ENCODE peak calls at places on chromosome X, in four cellular contexts. U is suprapubic skin, I is stomach, D is SK-N-SH. E is an unnamed sample.

GRCh38 chrX:151825927-151826471 is 86.7 kb upstream of the MAGEA4 start:
- DNase-seq in U (no peak), I (no peak), D (no peak), E (peak)

GRCh38 chrX:57905141-57905540 is 5.1 kb downstream of the ZXDA start:
- DNase-seq in U (no peak), I (no peak), D (no peak), E (no peak)

GRCh38 chrX:56766554-56767412 is 37.7 kb downstream of the NBDY start:
- DNase-seq in U (no peak), I (peak), D (peak), E (no peak)

GRCh38 chrX:120115438-120115963 is at the start of gene RHOXF1:
- DNase-seq in U (no peak), I (no peak), D (no peak), E (no peak)

GRCh38 chrX:39752820-39753219 is 344.9 kb downstream of the BCOR start:
- DNase-seq in U (no peak), I (peak), D (no peak), E (peak)

GRCh38 chrX:110665636-110666035 is 130.0 kb downstream of the CHRDL1 start:
- DNase-seq in U (no peak), I (peak), D (peak), E (peak)

GRCh38 chrX:138845791-138846190 is 134.3 kb upstream of the FGF13 start:
- DNase-seq in U (no peak), I (no peak), D (no peak), E (no peak)

GRCh38 chrX:19865567-19866363 is 21.6 kb downstream of the SH3KBP1 start:
- DNase-seq in U (no peak), I (no peak), D (no peak), E (peak)

GRCh38 chrX:72714471-72714916 is 388 bp upstream of the PHKA1 start:
- DNase-seq in U (peak), I (peak), D (peak), E (peak)

DNA sequence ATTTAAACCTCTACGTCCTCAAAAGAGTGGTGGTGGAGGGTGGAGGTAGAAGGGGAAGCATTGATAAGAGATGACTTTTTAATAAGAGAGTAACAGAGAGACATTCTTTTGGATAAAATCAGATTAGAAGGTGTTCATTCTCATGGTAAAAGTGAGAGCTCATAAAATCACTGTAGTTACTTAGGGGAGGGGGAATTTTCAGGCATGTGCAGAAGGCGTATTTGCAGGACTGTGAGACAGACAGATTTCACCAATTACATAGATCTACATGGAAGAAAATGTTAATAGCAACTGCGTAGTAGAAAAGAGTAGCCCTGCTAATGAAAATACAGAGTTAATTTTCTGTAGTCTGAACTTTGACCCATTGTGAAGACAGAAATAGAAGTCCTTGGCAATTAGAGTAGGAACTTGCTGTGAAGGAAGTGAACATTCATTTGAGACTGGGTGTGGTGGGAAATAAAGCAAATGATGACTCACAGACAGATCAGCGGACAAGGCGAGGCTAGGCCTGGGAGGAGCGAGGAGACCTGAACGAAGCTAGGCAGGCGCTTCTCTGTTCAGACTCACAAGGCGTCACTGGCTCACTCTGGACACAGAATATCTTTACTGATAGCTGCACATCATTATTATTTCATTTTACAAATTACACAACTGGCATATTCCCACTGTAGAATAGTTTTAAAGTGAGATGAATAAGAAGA is 57.2 kb upstream of the FAM9C start:
- DNase-seq in U (peak), I (peak), D (no peak), E (peak)
- TF ChIP-seq EP300 in U (no peak), I (no peak), D (no peak), E (no peak)

GRCh38 chrX:148268646-148269045 is 231.8 kb upstream of the AFF2 start:
- DNase-seq in U (no peak), I (no peak), D (no peak), E (no peak)

GRCh38 chrX:148265829-148266228 is 234.6 kb upstream of the AFF2 start:
- DNase-seq in U (no peak), I (no peak), D (no peak), E (no peak)

GRCh38 chrX:148271263-148271662 is 229.2 kb upstream of the AFF2 start:
- DNase-seq in U (no peak), I (no peak), D (no peak), E (no peak)

GRCh38 chrX:148269513-148269912 is 230.9 kb upstream of the AFF2 start:
- DNase-seq in U (no peak), I (no peak), D (no peak), E (no peak)

GRCh38 chrX:148270499-148270898 is 229.9 kb upstream of the AFF2 start:
- DNase-seq in U (no peak), I (no peak), D (no peak), E (no peak)
- H3K27ac ChIP-seq in U (no peak), I (no peak), D (no peak), E (no peak)

GRCh38 chrX:45794995-45795337 is 594.3 kb upstream of the DIPK2B start:
- DNase-seq in U (no peak), I (no peak), D (no peak), E (no peak)
- TF ChIP-seq EP300 in U (no peak), I (no peak), D (no peak), E (no peak)

GRCh38 chrX:142938793-142939192 is 86.9 kb upstream of the SPANXN4 start:
- DNase-seq in U (no peak), I (no peak), D (no peak), E (no peak)
- H3K27ac ChIP-seq in U (no peak), I (no peak), D (no peak), E (no peak)

GRCh38 chrX:2548731-2549423 is 48.1 kb upstream of the DHRSX start:
- DNase-seq in U (no peak), I (no peak), D (no peak), E (no peak)

GRCh38 chrX:2550288-2551020 is 49.7 kb upstream of the DHRSX start:
- DNase-seq in U (no peak), I (no peak), D (no peak), E (no peak)

GRCh38 chrX:2549874-2550273 is 49.1 kb upstream of the DHRSX start:
- DNase-seq in U (no peak), I (no peak), D (no peak), E (no peak)

GRCh38 chrX:2547746-2548145 is 47.0 kb upstream of the DHRSX start:
- DNase-seq in U (no peak), I (no peak), D (no peak), E (no peak)

DNA sequence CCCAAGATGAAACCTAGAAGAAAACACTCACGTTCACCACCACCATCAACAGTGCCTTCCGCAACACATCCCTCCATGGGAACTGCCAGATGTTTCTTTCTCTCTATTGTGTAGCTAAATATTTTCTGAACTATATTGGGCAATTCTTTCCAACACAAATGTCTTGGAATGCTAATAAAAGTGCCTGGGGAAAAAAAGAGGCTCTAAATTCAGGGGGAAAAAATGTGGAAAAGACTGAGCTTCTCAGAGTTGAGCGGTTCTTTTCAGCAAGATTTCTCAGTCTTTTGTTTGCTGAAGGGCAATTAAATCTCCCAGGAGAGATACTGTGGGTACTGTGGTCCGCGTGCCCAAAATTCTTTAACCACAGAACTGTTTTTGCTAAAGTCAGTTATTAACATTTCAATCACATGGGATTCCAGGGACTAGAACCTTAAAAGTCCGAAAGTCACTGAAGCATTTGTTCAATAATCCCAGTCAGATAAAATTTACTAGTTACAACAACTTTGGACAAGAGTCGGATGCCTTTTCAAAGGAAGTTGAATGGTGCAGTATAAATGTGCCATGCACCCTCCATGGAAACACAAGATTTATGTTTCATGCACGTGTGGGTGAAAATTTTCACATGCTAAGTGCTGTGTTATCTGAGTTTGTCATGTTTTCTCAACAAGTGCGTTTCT is 52.0 kb upstream of the DHRSX start:
- DNase-seq in U (no peak), I (no peak), D (no peak), E (no peak)
- TF ChIP-seq EP300 in U (no peak), I (no peak), D (no peak), E (peak)

DNA sequence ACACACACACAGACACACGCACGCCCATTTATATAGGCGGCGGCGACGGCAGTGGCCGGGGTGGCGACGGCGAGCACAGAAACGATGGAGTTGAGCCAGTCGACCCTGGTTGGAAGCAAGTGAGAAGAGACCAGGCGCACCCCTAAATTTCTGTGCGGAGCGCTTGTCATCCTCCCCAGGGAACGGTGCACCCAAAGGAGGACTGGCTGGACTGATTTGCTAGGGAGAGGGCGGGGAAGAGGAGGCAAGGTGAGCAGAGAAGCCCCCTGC is 296 bp downstream of the NHS start:
- DNase-seq in U (no peak), I (no peak), D (no peak), E (no peak)
- H3K27ac ChIP-seq in U (peak), I (peak), D (no peak), E (peak)

GRCh38 chrX:154490021-154490413 is 412 bp downstream of the SLC10A3 start:
- DNase-seq in U (no peak), I (no peak), D (peak), E (no peak)

GRCh38 chrX:154490414-154491083 is at the start of gene SLC10A3:
- DNase-seq in U (peak), I (peak), D (peak), E (peak)

GRCh38 chrX:154494715-154495114 is 4.3 kb upstream of the SLC10A3 start:
- DNase-seq in U (no peak), I (no peak), D (no peak), E (no peak)

DNA sequence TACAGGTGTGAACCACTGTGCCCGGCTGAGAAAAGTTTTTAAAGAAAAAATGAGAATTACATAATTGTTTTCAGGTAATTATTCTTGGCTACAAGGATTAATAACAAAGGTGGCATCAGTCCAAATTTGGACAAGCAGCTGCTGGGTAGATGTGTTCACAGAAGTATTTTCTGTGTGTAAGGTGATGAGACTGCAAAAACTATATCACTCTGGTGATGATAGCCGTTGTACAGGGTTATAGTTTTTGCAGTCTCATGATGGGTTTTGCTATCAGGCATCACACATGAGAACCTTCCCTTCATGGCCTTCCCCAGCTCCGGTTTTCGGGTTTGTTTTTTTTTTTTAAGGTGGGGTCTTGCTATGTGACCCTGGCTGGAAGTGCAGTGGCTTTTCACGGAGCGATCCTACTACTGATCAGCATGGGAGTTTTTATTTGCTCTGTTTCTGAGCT is 5.1 kb upstream of the SLC10A3 start:
- DNase-seq in U (no peak), I (no peak), D (no peak), E (no peak)
- TF ChIP-seq EP300 in U (no peak), I (no peak), D (no peak), E (no peak)